ENCODE peak calls at places on chromosome 1, in six cellular contexts. L, R, D, U, J and V are unnamed samples.

GRCh38 chr1:157198619-157199420 is 60.6 kb upstream of the ETV3 start:
- DNase-seq in L (no peak), R (no peak), D (no peak), U (no peak), J (peak; percentile 74), V (peak; percentile 14)

GRCh38 chr1:167755568-167756145 is 33.9 kb downstream of the MPZL1 start:
- DNase-seq in L (no peak), R (peak; percentile 14), D (no peak), U (no peak), J (no peak), V (no peak)

GRCh38 chr1:18513995-18514394 is 33.3 kb downstream of the KLHDC7A start:
- DNase-seq in L (no peak), R (no peak), D (no peak), U (no peak), J (peak; percentile 35), V (no peak)

GRCh38 chr1:23670709-23671108 is 20.9 kb upstream of the RPL11 start:
- DNase-seq in L (no peak), R (no peak), D (no peak), U (no peak), J (no peak), V (no peak)

GRCh38 chr1:36096500-36097412 is 8.1 kb downstream of the ADPRS start:
- DNase-seq in L (no peak), R (peak; percentile 27), D (no peak), U (no peak), J (no peak), V (no peak)

GRCh38 chr1:118984086-118984989 is 3.8 kb downstream of the TBX15 start:
- DNase-seq in L (no peak), R (peak; percentile 66), D (peak; percentile 72), U (no peak), J (peak; percentile 26), V (peak; percentile 92)

GRCh38 chr1:10646347-10646861 is 150.0 kb downstream of the CASZ1 start:
- DNase-seq in L (no peak), R (no peak), D (peak; percentile 68), U (peak; percentile 31), J (no peak), V (peak; percentile 48)

GRCh38 chr1:86971778-86972177 is 57.3 kb downstream of the HS2ST1 start:
- DNase-seq in L (no peak), R (no peak), D (no peak), U (no peak), J (no peak), V (no peak)

GRCh38 chr1:53060580-53060979 is 1.4 kb upstream of the PODN start:
- DNase-seq in L (no peak), R (no peak), D (peak; percentile 33), U (no peak), J (no peak), V (no peak)

GRCh38 chr1:7401814-7402547 is 369.1 kb upstream of the VAMP3 start:
- DNase-seq in L (peak; percentile 65), R (no peak), D (peak; percentile 99), U (peak; percentile 95), J (peak; percentile 3), V (peak; percentile 34)

GRCh38 chr1:186202174-186202843 is 172.7 kb downstream of the TPR start:
- DNase-seq in L (peak; percentile 74), R (no peak), D (no peak), U (no peak), J (peak; percentile 12), V (peak; percentile 81)
- TF ChIP-seq CTCF in L (no peak), R (no peak), D (no peak), U (no peak), J (no peak), V (no peak)

DNA sequence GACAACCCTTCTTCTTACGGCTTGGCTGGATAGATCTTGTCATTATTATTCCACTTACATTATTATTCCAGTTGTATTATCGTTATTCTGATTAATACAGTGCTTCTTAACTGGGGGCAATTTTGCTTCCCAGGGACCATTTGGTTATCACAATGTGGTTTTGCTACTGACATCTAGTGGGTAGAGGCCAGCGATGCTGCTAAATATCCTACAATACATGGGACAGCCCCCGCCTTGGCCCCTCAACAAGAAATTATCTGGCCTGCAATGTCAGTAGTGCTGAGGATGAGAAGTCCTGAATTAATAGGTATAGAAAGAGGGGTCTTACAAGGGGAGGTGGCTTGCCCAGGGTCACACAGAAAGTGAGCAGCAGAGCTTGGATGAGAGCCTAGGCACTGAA is 105.6 kb downstream of the PTPRU start:
- DNase-seq in L (no peak), R (peak; percentile 18), D (peak; percentile 3), U (no peak), J (no peak), V (no peak)
- TF ChIP-seq CTCF in L (no peak), R (peak; percentile 29), D (peak; percentile 25), U (peak; percentile 31), J (no peak), V (no peak)

DNA sequence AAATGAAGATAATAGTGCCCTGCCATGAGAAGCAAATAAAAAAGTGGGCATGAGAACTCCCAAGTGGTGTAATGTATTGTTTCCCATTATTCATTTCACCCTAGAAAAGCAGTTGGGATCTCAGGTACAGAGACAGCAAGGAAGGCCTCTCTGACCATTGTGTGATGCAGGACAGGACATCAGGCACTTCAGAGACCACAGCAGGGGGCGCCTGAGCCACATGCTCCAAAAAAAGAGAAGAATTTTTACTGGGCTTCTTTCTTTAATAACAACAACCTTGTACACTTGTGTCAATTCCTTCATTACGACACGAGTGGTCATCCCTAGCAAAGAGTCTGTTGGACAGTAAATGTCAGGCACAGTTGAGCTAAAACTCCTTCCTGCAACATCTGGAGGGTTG is 533.3 kb downstream of the OMA1 start:
- DNase-seq in L (no peak), R (no peak), D (no peak), U (no peak), J (no peak), V (no peak)
- TF ChIP-seq CTCF in L (no peak), R (no peak), D (no peak), U (no peak), J (no peak), V (no peak)

DNA sequence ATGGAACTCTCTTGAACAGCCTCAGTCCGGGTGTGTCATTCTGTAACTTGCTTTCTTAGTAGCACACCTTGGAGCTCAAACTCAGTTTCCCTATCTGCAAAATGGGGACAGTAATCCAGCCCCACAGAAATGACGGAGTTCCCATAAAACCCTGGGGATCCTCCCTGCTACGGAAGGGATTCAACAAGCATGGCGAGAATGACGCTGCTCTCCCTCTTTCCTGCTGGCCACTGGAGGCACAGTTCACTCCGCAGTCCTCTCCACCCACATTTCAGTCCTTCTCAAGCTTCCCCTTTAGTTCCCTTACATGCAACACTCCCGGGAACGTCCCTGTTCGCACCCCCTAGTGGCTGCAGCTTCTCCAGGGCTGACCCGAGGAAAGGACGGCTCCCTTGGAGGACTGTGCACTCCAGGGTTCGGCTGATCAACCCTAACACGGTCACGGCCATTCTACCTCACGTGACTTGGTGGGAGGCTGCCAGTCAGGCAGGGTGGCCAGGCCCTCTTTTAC is 20.6 kb downstream of the RUNX3 start:
- DNase-seq in L (peak; percentile 69), R (peak; percentile 53), D (peak; percentile 82), U (peak; percentile 73), J (peak; percentile 28), V (no peak)
- TF ChIP-seq CTCF in L (peak; percentile 38), R (peak; percentile 83), D (peak; percentile 85), U (peak; percentile 30), J (peak; percentile 16), V (no peak)

DNA sequence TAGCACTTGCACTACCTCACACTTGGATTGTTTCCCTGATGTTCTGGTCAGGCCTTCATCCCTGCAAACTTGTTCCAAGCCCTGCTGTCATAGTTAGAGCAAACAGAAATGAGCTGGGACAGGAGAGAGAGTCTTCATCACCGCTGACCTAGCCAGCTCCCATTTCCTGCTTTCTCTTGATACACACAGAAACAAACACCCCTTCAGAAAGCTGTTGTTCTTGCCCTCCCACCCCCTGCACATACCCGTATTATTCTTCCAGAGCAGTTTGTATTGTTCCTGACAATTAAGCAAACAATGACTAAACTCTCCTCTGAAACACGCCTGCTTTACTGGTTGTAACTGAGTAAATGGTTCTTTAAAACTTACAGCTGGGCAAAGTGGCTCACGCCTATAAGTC is 2.9 kb upstream of the SYT2 start:
- DNase-seq in L (no peak), R (no peak), D (no peak), U (peak; percentile 49), J (no peak), V (no peak)
- TF ChIP-seq CTCF in L (no peak), R (no peak), D (no peak), U (no peak), J (no peak), V (no peak)

GRCh38 chr1:113949007-113949406 is 19.9 kb downstream of the HIPK1 start:
- DNase-seq in L (no peak), R (peak; percentile 18), D (no peak), U (no peak), J (peak; percentile 50), V (no peak)
- TF ChIP-seq CTCF in L (peak; percentile 37), R (peak; percentile 47), D (peak; percentile 55), U (peak; percentile 8), J (peak; percentile 16), V (no peak)

GRCh38 chr1:29202584-29203340 is 21.1 kb upstream of the SRSF4 start:
- DNase-seq in L (peak; percentile 98), R (peak; percentile 96), D (peak; percentile 97), U (peak; percentile 88), J (peak; percentile 95), V (peak; percentile 99)
- TF ChIP-seq CTCF in L (peak; percentile 89), R (peak; percentile 97), D (peak; percentile 98), U (peak; percentile 80), J (peak; percentile 98), V (no peak)

DNA sequence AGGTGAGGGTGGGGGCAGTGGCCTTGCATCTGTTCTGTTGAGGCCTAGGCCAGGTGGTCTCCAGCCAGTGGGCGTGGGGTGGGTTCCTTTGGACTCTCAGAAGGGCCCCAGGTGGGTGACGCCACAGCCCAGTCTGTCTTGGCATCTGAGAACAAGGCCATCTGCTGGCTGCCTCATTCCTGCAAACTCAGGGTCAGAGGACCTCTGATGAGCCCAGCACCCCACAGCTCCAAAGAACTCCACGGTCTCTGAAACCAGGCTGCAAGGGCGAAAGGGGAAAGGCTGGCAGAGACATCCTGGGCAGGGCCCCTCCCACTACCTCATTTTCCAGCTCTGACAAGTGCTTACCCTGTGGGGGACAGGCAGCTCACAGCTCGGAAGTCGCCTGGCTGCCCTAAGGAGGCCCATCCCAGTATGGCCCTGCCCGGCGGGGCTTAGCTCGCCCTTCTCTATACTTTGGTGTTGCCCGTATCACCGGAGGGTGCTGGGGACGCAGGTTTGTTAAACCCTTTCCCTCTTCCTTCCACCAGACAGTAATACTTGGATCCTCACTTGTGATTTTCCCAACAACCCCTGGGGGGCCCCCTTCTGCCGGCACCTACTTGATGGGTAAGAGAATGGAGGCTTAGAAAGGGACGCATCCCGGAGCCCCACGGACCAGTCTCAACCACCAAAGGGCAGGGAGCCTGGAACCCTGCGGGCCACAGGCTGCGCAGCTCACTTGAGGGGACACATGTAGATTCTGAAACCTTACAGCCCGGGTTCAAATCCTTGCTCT is 10.9 kb upstream of the EDN2 start:
- DNase-seq in L (no peak), R (peak; percentile 36), D (no peak), U (no peak), J (no peak), V (no peak)
- TF ChIP-seq CTCF in L (peak; percentile 18), R (peak; percentile 18), D (peak; percentile 62), U (no peak), J (no peak), V (no peak)

GRCh38 chr1:109649380-109649987 is 6.4 kb upstream of the GSTM4 start:
- DNase-seq in L (peak; percentile 38), R (no peak), D (no peak), U (no peak), J (peak; percentile 2), V (peak; percentile 17)
- TF ChIP-seq CTCF in L (peak; percentile 37), R (peak; percentile 37), D (peak; percentile 33), U (peak; percentile 55), J (no peak), V (no peak)